ENCODE peak calls at places on chromosomes 3 and 15, in ten cellular contexts. V, A, M, X, S, B, R, O, N and C are unnamed samples.

GRCh38 chr3:177041021-177041729 is 156.1 kb downstream of the TBL1XR1 start:
- DNase-seq in R (peak), A (peak), B (peak), S (no peak), M (no peak), V (no peak), N (peak), X (no peak), O (no peak), C (no peak)

GRCh38 chr3:188007897-188008296 is 146.1 kb upstream of the LPP start:
- DNase-seq in M (peak), R (no peak), N (no peak), S (no peak), B (no peak), X (no peak), A (no peak), O (no peak), V (no peak), C (no peak)

GRCh38 chr3:111859974-111860859 is 1.2 kb downstream of the PHLDB2 start:
- DNase-seq in X (peak), B (peak), O (peak), M (peak), R (peak), S (peak), N (peak), V (peak), A (peak), C (peak)

GRCh38 chr15:81002254-81003022 is 1.7 kb downstream of the TLNRD1 start:
- DNase-seq in M (no peak), N (no peak), V (no peak), X (peak), B (no peak), A (no peak), R (peak), S (no peak), O (no peak), C (no peak)

GRCh38 chr3:138418556-138419206 is 15.7 kb upstream of the ESYT3 start:
- DNase-seq in B (no peak), V (no peak), M (no peak), O (no peak), R (no peak), N (peak), S (no peak), A (no peak), X (no peak), C (no peak)

GRCh38 chr15:40793216-40793989 is 13.5 kb upstream of the ZFYVE19 start:
- DNase-seq in M (no peak), N (peak), O (no peak), V (peak), A (no peak), X (peak), B (peak), R (peak), S (peak), C (peak)

GRCh38 chr3:60841355-60841754 is 409.9 kb downstream of the FHIT start:
- DNase-seq in S (peak), M (no peak), B (peak), A (no peak), O (no peak), R (no peak), V (no peak), N (no peak), X (no peak), C (no peak)

GRCh38 chr15:95929232-95929846 is 401.2 kb upstream of the NR2F2 start:
- DNase-seq in X (no peak), B (no peak), N (peak), A (no peak), V (no peak), O (no peak), R (no peak), S (no peak), M (peak), C (peak)

GRCh38 chr3:36944641-36945270 is at the start of gene TRANK1:
- DNase-seq in O (peak), N (peak), M (peak), X (peak), B (peak), R (peak), A (peak), V (no peak), S (no peak), C (peak)

GRCh38 chr3:39149059-39149455 is 4.3 kb downstream of the CSRNP1 start:
- DNase-seq in S (no peak), M (no peak), O (no peak), R (no peak), V (no peak), N (no peak), A (no peak), X (no peak), B (no peak), C (no peak)

GRCh38 chr15:72472907-72473669 is 1.0 kb upstream of the ARIH1 start:
- DNase-seq in A (no peak), S (no peak), N (peak), B (no peak), M (peak), X (no peak), R (no peak), V (no peak), O (no peak), C (no peak)

GRCh38 chr3:184345678-184346144 is 8.3 kb downstream of the FAM131A start:
- DNase-seq in O (peak), S (peak), A (no peak), M (peak), N (peak), X (no peak), V (peak), R (peak), B (peak), C (peak)

GRCh38 chr3:174821477-174821876 is 37.7 kb upstream of the NAALADL2 start:
- DNase-seq in N (peak), O (no peak), V (no peak), B (no peak), R (peak), S (no peak), M (no peak), X (no peak), A (no peak), C (peak)

GRCh38 chr3:179450901-179451334 is 352 bp downstream of the GNB4 start:
- DNase-seq in S (no peak), M (peak), N (peak), B (peak), A (peak), X (peak), V (no peak), R (peak), O (no peak), C (peak)

GRCh38 chr3:51163051-51163450 is 222.0 kb upstream of the MANF start:
- DNase-seq in M (no peak), O (no peak), R (no peak), A (no peak), X (no peak), B (no peak), S (no peak), V (no peak), N (no peak), C (no peak)

GRCh38 chr3:15462451-15462850 is 35.1 kb downstream of the EAF1 start:
- DNase-seq in O (no peak), X (no peak), S (no peak), R (no peak), A (no peak), M (no peak), N (no peak), V (no peak), B (no peak), C (no peak)

GRCh38 chr3:191412764-191413163 is 48.2 kb upstream of the PYDC2 start:
- DNase-seq in M (no peak), A (no peak), B (no peak), N (peak), X (no peak), O (no peak), S (no peak), R (peak), V (no peak), C (no peak)

GRCh38 chr15:70935631-70936030 is 43.0 kb downstream of the LRRC49 start:
- DNase-seq in V (no peak), A (no peak), B (no peak), X (no peak), R (no peak), M (no peak), O (no peak), S (no peak), N (no peak), C (no peak)

GRCh38 chr3:194330579-194330978 is 20.5 kb downstream of the CPN2 start:
- DNase-seq in R (no peak), M (no peak), A (no peak), N (peak), O (no peak), X (no peak), V (no peak), S (no peak), B (peak), C (no peak)

GRCh38 chr15:75625542-75626347 is at the start of gene SNUPN:
- DNase-seq in M (peak), X (peak), R (peak), O (peak), V (peak), S (peak), A (peak), B (peak), N (peak), C (peak)
- TF ChIP-seq POLR2A in M (peak), X (peak), R (peak), O (peak), V (peak), S (peak), A (no peak), B (peak), N (peak), C (peak)

GRCh38 chr15:65791335-65792129 is 561 bp downstream of the DENND4A start:
- DNase-seq in S (peak), B (peak), A (peak), R (peak), X (peak), N (no peak), O (no peak), V (no peak), M (no peak), C (peak)
- TF ChIP-seq POLR2A in S (no peak), B (no peak), A (no peak), R (no peak), X (no peak), N (no peak), O (no peak), V (no peak), M (no peak), C (peak)

GRCh38 chr3:197466586-197467399 is 89.0 kb downstream of the BDH1 start:
- DNase-seq in A (no peak), B (peak), V (no peak), R (peak), S (no peak), N (peak), O (no peak), M (peak), X (no peak), C (no peak)

GRCh38 chr3:197465996-197466549 is 89.7 kb downstream of the BDH1 start:
- DNase-seq in S (peak), O (no peak), N (peak), A (no peak), V (no peak), B (peak), M (no peak), X (no peak), R (peak), C (no peak)

GRCh38 chr3:197471221-197472010 is 84.4 kb downstream of the BDH1 start:
- DNase-seq in O (no peak), N (no peak), M (no peak), S (peak), A (no peak), X (peak), B (peak), V (no peak), R (no peak), C (no peak)

GRCh38 chr3:197468167-197468566 is 87.6 kb downstream of the BDH1 start:
- DNase-seq in S (no peak), N (no peak), A (no peak), B (no peak), M (no peak), X (no peak), O (no peak), V (no peak), R (no peak), C (no peak)

GRCh38 chr3:197468866-197469382 is 86.8 kb downstream of the BDH1 start:
- DNase-seq in N (peak), R (no peak), A (no peak), M (no peak), S (peak), V (no peak), B (peak), O (no peak), X (no peak), C (no peak)
- TF ChIP-seq POLR2A in N (no peak), R (no peak), A (no peak), M (no peak), S (peak), V (no peak), B (no peak), O (no peak), X (no peak), C (no peak)

GRCh38 chr15:85380860-85381535 is 595 bp downstream of the AKAP13 start:
- DNase-seq in V (no peak), N (no peak), M (no peak), X (peak), R (peak), A (no peak), S (no peak), O (peak), B (peak), C (peak)
- TF ChIP-seq POLR2A in V (no peak), N (no peak), M (no peak), X (no peak), R (peak), A (no peak), S (no peak), O (no peak), B (no peak), C (no peak)

GRCh38 chr3:128491071-128491899 is 1.7 kb downstream of the GATA2 start:
- DNase-seq in O (no peak), M (peak), S (no peak), B (peak), R (peak), N (no peak), A (peak), X (no peak), V (no peak), C (peak)

GRCh38 chr3:128491900-128492352 is 1.1 kb downstream of the GATA2 start:
- DNase-seq in V (no peak), N (no peak), A (no peak), O (no peak), M (peak), X (no peak), R (peak), B (no peak), S (no peak), C (peak)

GRCh38 chr3:128488995-128489859 is 3.8 kb downstream of the GATA2 start:
- DNase-seq in R (peak), V (peak), B (peak), S (peak), X (no peak), O (no peak), A (peak), N (no peak), M (no peak), C (peak)

GRCh38 chr3:128489860-128490649 is 2.9 kb downstream of the GATA2 start:
- DNase-seq in O (no peak), S (peak), V (no peak), A (peak), X (no peak), M (no peak), R (peak), N (no peak), B (no peak), C (peak)

DNA sequence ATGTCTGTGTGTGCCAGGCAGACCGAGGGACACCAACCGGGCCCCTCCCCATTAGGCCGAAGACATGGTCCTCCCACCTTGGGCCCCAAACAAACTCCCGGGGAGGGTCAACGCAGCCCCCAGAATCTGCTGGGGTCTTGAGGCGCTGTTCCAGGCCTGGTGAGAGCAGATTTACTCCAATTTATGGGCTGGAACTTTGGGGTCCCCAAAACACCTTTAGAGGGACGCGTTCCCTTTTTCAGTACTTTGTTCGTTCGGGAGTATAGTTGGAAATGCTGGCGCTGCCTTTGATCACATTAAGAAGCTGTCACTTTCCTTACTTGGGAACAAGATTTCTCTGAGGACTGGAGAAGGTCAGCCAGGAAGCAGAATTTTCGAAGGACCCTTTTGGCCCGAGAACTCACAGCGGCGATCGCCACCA is 2.3 kb downstream of the GATA2 start:
- DNase-seq in O (no peak), A (no peak), X (no peak), N (no peak), B (no peak), R (peak), S (no peak), M (no peak), V (no peak), C (no peak)
- TF ChIP-seq POLR2A in O (no peak), A (no peak), X (no peak), N (no peak), B (no peak), R (no peak), S (no peak), M (no peak), V (no peak), C (no peak)

GRCh38 chr15:43928152-43928551 is 101.3 kb downstream of the WDR76 start:
- DNase-seq in R (no peak), S (no peak), B (no peak), M (no peak), A (no peak), X (no peak), O (no peak), V (no peak), N (no peak), C (no peak)

GRCh38 chr15:43930079-43930478 is 103.3 kb downstream of the WDR76 start:
- DNase-seq in N (peak), R (no peak), O (no peak), A (no peak), V (no peak), M (no peak), X (no peak), S (no peak), B (no peak), C (no peak)

GRCh38 chr15:43923553-43923952 is 96.8 kb downstream of the WDR76 start:
- DNase-seq in R (no peak), O (no peak), N (no peak), V (no peak), B (no peak), X (no peak), S (no peak), M (no peak), A (no peak), C (no peak)

GRCh38 chr15:43930556-43930955 is 103.8 kb downstream of the WDR76 start:
- DNase-seq in N (no peak), V (no peak), B (no peak), A (no peak), M (no peak), R (no peak), X (no peak), S (no peak), O (no peak), C (no peak)

GRCh38 chr15:43927203-43927602 is 100.4 kb downstream of the WDR76 start:
- DNase-seq in S (no peak), X (no peak), B (no peak), M (no peak), O (no peak), R (no peak), A (no peak), V (no peak), N (no peak), C (no peak)
- TF ChIP-seq POLR2A in S (no peak), X (no peak), B (no peak), M (no peak), O (no peak), R (no peak), A (no peak), V (no peak), N (no peak), C (no peak)